ENCODE peak calls at places on chromosomes 6 and 20, in four cellular contexts. C is right atrium auricular region, Q is adrenal gland, N is lower lobe of right lung. I is an unnamed sample. For H3K4me1, the result is how much of the 10 kb centered on the place peaks cover.

GRCh38 chr6:73566954-73567591 is 46.2 kb upstream of the EEF1A1 start:
- DNase-seq in N (peak), Q (peak), C (peak), I (no peak)

GRCh38 chr20:16415079-16415478 is 158.2 kb downstream of the KIF16B start:
- DNase-seq in Q (no peak), N (no peak), C (no peak), I (no peak)

GRCh38 chr6:139600919-139601470 is 226.5 kb upstream of the CITED2 start:
- DNase-seq in Q (no peak), C (no peak), N (no peak), I (no peak)

GRCh38 chr20:23826541-23827018 is at the start of gene CST2:
- DNase-seq in C (no peak), Q (no peak), N (no peak), I (no peak)

GRCh38 chr6:31368461-31368860 is 11.5 kb upstream of the HLA-B start:
- DNase-seq in C (no peak), Q (no peak), N (no peak), I (no peak)

GRCh38 chr20:10242166-10242565 is 23.5 kb downstream of the SNAP25 start:
- DNase-seq in N (no peak), C (no peak), Q (no peak), I (no peak)

GRCh38 chr6:110537208-110538123 is 61.1 kb upstream of the SLC22A16 start:
- DNase-seq in Q (no peak), C (no peak), N (no peak), I (no peak)

GRCh38 chr20:54122681-54123586 is 50.9 kb downstream of the CYP24A1 start:
- DNase-seq in Q (no peak), C (no peak), N (no peak), I (no peak)

GRCh38 chr6:82419088-82419720 is 55.6 kb downstream of the TPBG start:
- DNase-seq in N (no peak), Q (no peak), C (no peak), I (no peak)

GRCh38 chr20:34529742-34530141 is 13.5 kb downstream of the DYNLRB1 start:
- DNase-seq in N (no peak), C (no peak), Q (no peak), I (no peak)

GRCh38 chr6:88174906-88175305 is 8.8 kb upstream of the CNR1 start:
- DNase-seq in N (no peak), C (no peak), Q (no peak), I (no peak)

GRCh38 chr6:75852721-75853120 is 103.7 kb downstream of the MYO6 start:
- DNase-seq in Q (no peak), N (no peak), C (no peak), I (no peak)

GRCh38 chr20:61726979-61727378 is 338.7 kb downstream of the TAF4 start:
- DNase-seq in N (no peak), Q (no peak), C (no peak), I (no peak)

GRCh38 chr6:127868338-127868737 is 32.5 kb downstream of the THEMIS start:
- DNase-seq in N (no peak), C (no peak), Q (no peak), I (no peak)

GRCh38 chr6:166405416-166405815 is 22.7 kb upstream of the MPC1 start:
- DNase-seq in N (no peak), Q (no peak), C (no peak), I (no peak)

GRCh38 chr6:137693737-137694136 is 173.3 kb upstream of the TNFAIP3 start:
- DNase-seq in Q (no peak), C (no peak), N (no peak), I (no peak)

GRCh38 chr6:149342525-149342924 is 25.0 kb downstream of the TAB2 start:
- DNase-seq in Q (no peak), C (no peak), N (no peak), I (no peak)

GRCh38 chr20:51802170-51802745 is at the start of gene SALL4:
- DNase-seq in Q (no peak), C (no peak), N (no peak), I (no peak)

DNA sequence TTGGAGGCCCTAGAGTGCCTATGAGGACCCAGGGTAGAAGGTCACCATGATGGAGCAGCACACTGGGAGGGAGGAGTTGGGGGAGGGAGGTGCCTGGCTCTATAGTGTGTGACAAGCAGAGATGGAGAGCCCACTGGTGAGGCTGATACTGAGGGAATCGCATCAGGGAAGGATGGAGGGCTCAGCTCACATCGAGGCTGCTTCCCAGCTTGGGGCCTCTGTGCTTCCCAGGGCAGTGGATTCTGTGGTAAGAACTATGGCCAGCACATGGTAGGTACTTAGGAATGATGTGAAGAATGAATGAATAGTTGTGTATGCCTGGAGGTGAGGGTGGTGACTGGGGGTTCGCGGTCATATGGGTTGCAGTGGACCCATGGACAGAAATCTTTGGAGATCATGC is 1.3 kb upstream of the EPB41L1 start:
- DNase-seq in C (no peak), N (no peak), Q (no peak), I (no peak)
- H3K27ac ChIP-seq in C (peak), N (no peak), Q (no peak), I (no peak)

GRCh38 chr20:59176812-59177211 is 13.2 kb downstream of the ZNF831 start:
- DNase-seq in N (no peak), C (peak), Q (no peak), I (no peak)

GRCh38 chr20:59181936-59182335 is 18.3 kb downstream of the ZNF831 start:
- DNase-seq in N (no peak), C (no peak), Q (no peak), I (no peak)

GRCh38 chr20:59177266-59178250 is 13.9 kb downstream of the ZNF831 start:
- DNase-seq in Q (no peak), N (no peak), C (peak), I (no peak)

GRCh38 chr20:59179988-59180387 is 16.4 kb downstream of the ZNF831 start:
- DNase-seq in Q (no peak), C (no peak), N (no peak), I (no peak)

GRCh38 chr20:59178983-59179595 is 15.5 kb downstream of the ZNF831 start:
- DNase-seq in C (peak), Q (no peak), N (no peak), I (no peak)
- H3K4me1 ChIP-seq in C (under half), Q (under half), N (under half), I (under half)

GRCh38 chr6:108263371-108263770 is 2.5 kb upstream of the SNX3 start:
- DNase-seq in C (no peak), N (no peak), Q (no peak), I (no peak)

GRCh38 chr6:108260809-108261569 is at the start of gene SNX3:
- DNase-seq in N (peak), Q (peak), C (peak), I (peak)

GRCh38 chr6:108254436-108255410 is 6.1 kb downstream of the SNX3 start:
- DNase-seq in N (no peak), Q (no peak), C (no peak), I (no peak)

GRCh38 chr6:108260126-108260808 is 573 bp downstream of the SNX3 start:
- DNase-seq in Q (no peak), C (peak), N (peak), I (peak)
- TF ChIP-seq CTCF in Q (no peak), C (no peak), N (no peak), I (no peak)

GRCh38 chr6:66935612-66936011 is 1228.6 kb upstream of the EYS start:
- DNase-seq in N (no peak), Q (no peak), C (no peak), I (no peak)
- H3K27ac ChIP-seq in N (no peak), Q (no peak), C (no peak), I (no peak)

DNA sequence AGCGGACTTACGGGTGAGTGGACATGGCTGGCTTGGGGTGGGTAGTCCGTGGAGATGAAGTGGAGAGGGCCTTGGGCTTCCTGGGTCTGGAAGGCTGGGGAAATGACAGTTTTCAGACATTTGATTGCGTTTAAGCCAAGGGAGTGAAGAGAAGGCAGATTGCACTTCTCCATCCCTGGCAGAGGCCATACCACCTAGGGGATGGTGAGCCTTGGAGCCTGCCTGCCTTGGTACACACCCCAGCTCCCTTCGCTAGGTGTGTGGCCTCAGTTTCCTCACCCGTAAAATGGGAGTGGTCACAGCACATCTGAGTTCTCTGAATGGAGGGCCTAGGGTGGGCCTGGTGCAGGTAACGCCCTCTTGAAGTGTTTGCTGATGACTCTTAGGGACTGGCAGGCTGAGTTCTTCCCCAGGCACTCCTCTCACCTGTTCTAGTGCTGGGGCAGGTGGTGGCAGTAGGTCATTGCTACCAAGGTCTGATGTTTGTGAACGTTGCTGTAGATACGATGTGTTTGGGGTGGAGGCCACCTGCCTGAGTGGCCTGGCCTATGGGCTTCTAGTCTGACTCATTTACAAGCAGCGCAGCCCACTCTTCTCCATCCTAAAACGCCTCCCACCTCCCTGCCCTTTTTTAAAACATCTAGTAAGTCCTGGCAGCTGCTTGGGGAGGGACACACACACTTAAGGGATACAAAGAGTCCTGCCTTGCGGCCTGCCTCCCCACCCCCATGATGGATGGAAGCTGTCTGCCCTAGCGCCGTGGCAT is 2.3 kb downstream of the RBM38 start:
- DNase-seq in N (peak), Q (no peak), C (no peak), I (no peak)
- H3K4me1 ChIP-seq in N (half or more), Q (under half), C (half or more), I (under half)

GRCh38 chr20:37393863-37394542 is 48.1 kb downstream of the SRC start:
- DNase-seq in Q (no peak), N (no peak), C (no peak), I (no peak)

GRCh38 chr20:37390503-37390890 is 44.6 kb downstream of the SRC start:
- DNase-seq in C (no peak), Q (peak), N (peak), I (no peak)

GRCh38 chr20:37393196-37393862 is 47.4 kb downstream of the SRC start:
- DNase-seq in C (no peak), Q (no peak), N (peak), I (no peak)

GRCh38 chr20:37390891-37391525 is 45.1 kb downstream of the SRC start:
- DNase-seq in Q (peak), N (peak), C (no peak), I (no peak)

DNA sequence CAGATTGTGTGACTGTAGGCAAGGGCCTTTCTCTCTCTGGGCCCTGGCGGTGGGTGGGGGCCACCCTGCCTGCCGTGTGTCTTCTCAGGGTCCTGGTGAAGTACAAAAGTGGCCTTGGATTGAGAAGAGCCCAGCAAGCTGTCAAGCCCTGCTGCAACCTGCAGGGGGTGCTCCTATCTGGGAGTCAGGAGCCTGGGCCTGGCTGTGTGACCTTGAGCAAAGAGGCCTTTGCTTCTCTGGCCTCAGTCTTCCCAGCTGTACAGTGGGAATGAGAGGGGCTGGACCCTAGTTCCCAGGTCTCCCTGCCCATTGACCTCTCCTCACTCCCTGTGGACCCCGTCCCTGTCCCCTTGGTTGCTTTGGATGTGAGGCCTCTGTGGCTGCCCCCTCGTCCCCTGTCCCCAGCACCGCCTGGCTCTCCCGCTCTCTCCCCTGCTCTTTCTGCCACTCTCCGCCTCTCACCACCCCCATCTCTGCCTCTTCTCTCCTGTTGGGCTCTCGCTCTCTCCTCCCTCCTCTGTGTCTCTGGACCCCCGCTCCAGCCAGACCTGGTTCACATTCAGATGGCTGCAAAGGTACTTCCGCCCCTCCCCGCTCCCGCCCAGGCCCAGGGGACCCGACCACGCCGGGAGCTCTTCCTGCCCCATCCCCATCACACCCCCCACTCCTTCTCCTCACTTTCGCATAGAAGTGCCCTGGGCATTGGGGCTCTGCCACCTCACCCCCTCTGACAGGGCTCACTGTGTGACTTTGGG is 46.7 kb downstream of the SRC start:
- DNase-seq in N (peak), Q (no peak), C (no peak), I (no peak)
- TF ChIP-seq CTCF in N (peak), Q (peak), C (no peak), I (no peak)

DNA sequence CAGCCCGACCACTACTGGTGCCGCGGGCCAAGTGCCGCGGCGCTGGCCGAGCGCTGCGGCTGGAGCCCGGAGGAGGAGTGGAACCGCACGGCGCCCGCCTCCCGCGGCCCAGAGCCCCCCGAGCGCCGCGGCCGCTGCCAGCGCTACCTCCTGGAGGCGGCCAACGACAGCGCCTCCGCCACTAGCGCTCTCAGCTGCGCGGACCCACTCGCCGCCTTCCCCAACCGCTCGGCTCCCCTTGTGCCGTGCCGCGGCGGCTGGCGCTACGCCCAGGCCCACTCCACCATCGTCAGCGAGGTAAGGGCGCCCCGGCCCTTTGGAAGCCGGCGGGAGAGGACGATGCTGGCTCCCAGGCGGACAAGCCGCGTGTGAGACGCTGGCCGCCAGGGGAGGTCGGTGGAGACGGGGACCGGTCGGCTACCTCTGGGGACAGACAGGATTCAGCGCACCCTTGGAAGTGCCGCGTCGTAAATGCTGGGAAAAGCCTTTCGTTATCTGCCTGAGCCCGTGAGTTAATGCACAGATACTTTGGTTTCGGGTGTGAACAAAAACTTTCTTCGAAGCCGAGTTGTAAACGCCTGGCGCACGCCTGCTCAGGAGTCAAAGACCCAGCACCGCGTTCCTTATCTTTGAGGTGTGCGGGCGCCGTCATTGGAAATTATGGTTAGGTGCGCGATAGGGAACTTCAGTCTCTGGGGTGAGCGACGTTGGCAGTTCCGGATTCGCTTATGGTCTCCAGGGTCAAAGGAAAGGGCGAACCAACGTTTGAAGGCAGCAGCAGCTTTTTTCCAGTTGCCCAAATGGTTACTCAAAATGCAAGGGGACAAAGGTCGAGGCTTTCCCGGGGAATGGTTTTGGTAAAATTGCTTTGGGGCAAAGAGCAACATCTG is 619 bp downstream of the SLC22A3 start:
- DNase-seq in C (no peak), Q (peak), N (peak), I (peak)
- H3K27ac ChIP-seq in C (no peak), Q (peak), N (peak), I (no peak)

GRCh38 chr6:152273002-152273401 is 364.2 kb downstream of the SYNE1 start:
- DNase-seq in N (no peak), C (peak), Q (no peak), I (no peak)

GRCh38 chr6:152270301-152270925 is 366.7 kb downstream of the SYNE1 start:
- DNase-seq in Q (no peak), N (no peak), C (no peak), I (no peak)

GRCh38 chr6:152272486-152272885 is 364.7 kb downstream of the SYNE1 start:
- DNase-seq in Q (no peak), N (no peak), C (no peak), I (no peak)

GRCh38 chr6:152273638-152274037 is 363.5 kb downstream of the SYNE1 start:
- DNase-seq in N (no peak), C (no peak), Q (no peak), I (no peak)

GRCh38 chr6:152271681-152272464 is 365.3 kb downstream of the SYNE1 start:
- DNase-seq in Q (no peak), C (peak), N (no peak), I (peak)
- H3K4me1 ChIP-seq in Q (under half), C (half or more), N (under half), I (under half)